ENCODE peak calls at places on chromosomes 12 and 14, in seven cellular contexts. Y is lung, T is neural progenitor cell, I is A549, V is GM20000, A is Calu3, Q is body of pancreas. J is an unnamed sample.

GRCh38 chr14:99131632-99132271 is 140.2 kb downstream of the BCL11B start:
- DNase-seq in Y (peak; percentile 18), T (no peak), I (no peak), V (no peak), A (no peak), Q (no peak), J (no peak)

GRCh38 chr14:23137221-23138172 is 18.4 kb upstream of the CEBPE start:
- DNase-seq in Y (no peak), T (no peak), I (no peak), V (no peak), A (no peak), Q (no peak), J (no peak)

GRCh38 chr12:89969098-89969497 is 260.5 kb upstream of the ATP2B1 start:
- DNase-seq in Y (no peak), T (no peak), I (no peak), V (no peak), A (peak; percentile 50), Q (no peak), J (no peak)

GRCh38 chr12:32949815-32950214 is 53.2 kb upstream of the PKP2 start:
- DNase-seq in Y (no peak), T (peak; percentile 4), I (no peak), V (no peak), A (no peak), Q (no peak), J (no peak)

GRCh38 chr12:18389820-18390219 is 128.5 kb downstream of the PIK3C2G start:
- DNase-seq in Y (no peak), T (no peak), I (no peak), V (no peak), A (no peak), Q (no peak), J (no peak)

GRCh38 chr14:55701638-55702037 is 121.6 kb downstream of the KTN1 start:
- DNase-seq in Y (no peak), T (no peak), I (no peak), V (peak; percentile 51), A (peak; percentile 34), Q (no peak), J (peak; percentile 44)

GRCh38 chr12:106342397-106343212 is 14.9 kb upstream of the POLR3B start:
- DNase-seq in Y (peak; percentile 68), T (no peak), I (peak; percentile 25), V (no peak), A (peak; percentile 36), Q (peak; percentile 60), J (no peak)

GRCh38 chr12:123061806-123062205 is 81.3 kb downstream of the ARL6IP4 start:
- DNase-seq in Y (no peak), T (no peak), I (no peak), V (no peak), A (no peak), Q (no peak), J (no peak)

GRCh38 chr12:96890331-96890730 is 16.7 kb upstream of the NEDD1 start:
- DNase-seq in Y (no peak), T (no peak), I (no peak), V (no peak), A (no peak), Q (no peak), J (no peak)

GRCh38 chr14:21047378-21047781 is 5.2 kb downstream of the RNASE7 start:
- DNase-seq in Y (no peak), T (no peak), I (no peak), V (no peak), A (no peak), Q (no peak), J (no peak)

GRCh38 chr12:12201274-12201758 is 65.5 kb downstream of the LRP6 start:
- DNase-seq in Y (no peak), T (no peak), I (no peak), V (peak; percentile 11), A (no peak), Q (no peak), J (peak; percentile 34)

GRCh38 chr14:81455344-81455743 is 55.2 kb upstream of the STON2 start:
- DNase-seq in Y (no peak), T (no peak), I (no peak), V (no peak), A (no peak), Q (no peak), J (no peak)

GRCh38 chr14:93100098-93100497 is 15.6 kb downstream of the ITPK1 start:
- DNase-seq in Y (no peak), T (no peak), I (no peak), V (no peak), A (no peak), Q (no peak), J (no peak)

GRCh38 chr14:82313889-82314288 is 780.2 kb upstream of the SEL1L start:
- DNase-seq in Y (no peak), T (no peak), I (no peak), V (no peak), A (no peak), Q (no peak), J (no peak)

GRCh38 chr12:101238806-101239329 is 28.8 kb upstream of the SLC5A8 start:
- DNase-seq in Y (no peak), T (no peak), I (no peak), V (no peak), A (no peak), Q (no peak), J (no peak)

GRCh38 chr14:38047518-38047917 is 160.2 kb upstream of the SSTR1 start:
- DNase-seq in Y (no peak), T (no peak), I (no peak), V (no peak), A (no peak), Q (no peak), J (no peak)

GRCh38 chr12:109178532-109178931 is 62.1 kb downstream of the ACACB start:
- DNase-seq in Y (no peak), T (no peak), I (no peak), V (no peak), A (no peak), Q (no peak), J (no peak)

GRCh38 chr14:65035049-65035448 is 48.4 kb downstream of the FNTB start:
- DNase-seq in Y (peak; percentile 36), T (no peak), I (no peak), V (no peak), A (no peak), Q (peak; percentile 42), J (no peak)

GRCh38 chr12:94145231-94145979 is 3.0 kb upstream of the PLXNC1 start:
- DNase-seq in Y (no peak), T (peak; percentile 21), I (no peak), V (peak; percentile 55), A (no peak), Q (no peak), J (no peak)
- TF ChIP-seq CTCF in Y (peak; percentile 7), T (peak; percentile 47), I (peak; percentile 45), V (no peak), A (no peak), Q (peak; percentile 57), J (no peak)

GRCh38 chr12:6612652-6613014 is 5.5 kb upstream of the CHD4 start:
- DNase-seq in Y (no peak), T (no peak), I (no peak), V (no peak), A (no peak), Q (no peak), J (no peak)

GRCh38 chr12:6612247-6612646 is 5.1 kb upstream of the CHD4 start:
- DNase-seq in Y (no peak), T (no peak), I (no peak), V (no peak), A (no peak), Q (no peak), J (no peak)

GRCh38 chr12:6613015-6613775 is 6.0 kb upstream of the CHD4 start:
- DNase-seq in Y (peak; percentile 70), T (peak; percentile 77), I (no peak), V (no peak), A (peak; percentile 68), Q (peak; percentile 74), J (peak; percentile 59)

GRCh38 chr12:6614513-6615177 is 7.5 kb upstream of the CHD4 start:
- DNase-seq in Y (no peak), T (peak; percentile 56), I (peak; percentile 33), V (no peak), A (no peak), Q (no peak), J (no peak)

GRCh38 chr12:6613776-6614512 is 6.8 kb upstream of the CHD4 start:
- DNase-seq in Y (peak; percentile 86), T (peak; percentile 96), I (peak; percentile 68), V (peak; percentile 76), A (peak; percentile 55), Q (peak; percentile 95), J (peak; percentile 78)
- TF ChIP-seq CTCF in Y (no peak), T (peak; percentile 52), I (peak; percentile 4), V (peak; percentile 11), A (no peak), Q (no peak), J (peak; percentile 22)

DNA sequence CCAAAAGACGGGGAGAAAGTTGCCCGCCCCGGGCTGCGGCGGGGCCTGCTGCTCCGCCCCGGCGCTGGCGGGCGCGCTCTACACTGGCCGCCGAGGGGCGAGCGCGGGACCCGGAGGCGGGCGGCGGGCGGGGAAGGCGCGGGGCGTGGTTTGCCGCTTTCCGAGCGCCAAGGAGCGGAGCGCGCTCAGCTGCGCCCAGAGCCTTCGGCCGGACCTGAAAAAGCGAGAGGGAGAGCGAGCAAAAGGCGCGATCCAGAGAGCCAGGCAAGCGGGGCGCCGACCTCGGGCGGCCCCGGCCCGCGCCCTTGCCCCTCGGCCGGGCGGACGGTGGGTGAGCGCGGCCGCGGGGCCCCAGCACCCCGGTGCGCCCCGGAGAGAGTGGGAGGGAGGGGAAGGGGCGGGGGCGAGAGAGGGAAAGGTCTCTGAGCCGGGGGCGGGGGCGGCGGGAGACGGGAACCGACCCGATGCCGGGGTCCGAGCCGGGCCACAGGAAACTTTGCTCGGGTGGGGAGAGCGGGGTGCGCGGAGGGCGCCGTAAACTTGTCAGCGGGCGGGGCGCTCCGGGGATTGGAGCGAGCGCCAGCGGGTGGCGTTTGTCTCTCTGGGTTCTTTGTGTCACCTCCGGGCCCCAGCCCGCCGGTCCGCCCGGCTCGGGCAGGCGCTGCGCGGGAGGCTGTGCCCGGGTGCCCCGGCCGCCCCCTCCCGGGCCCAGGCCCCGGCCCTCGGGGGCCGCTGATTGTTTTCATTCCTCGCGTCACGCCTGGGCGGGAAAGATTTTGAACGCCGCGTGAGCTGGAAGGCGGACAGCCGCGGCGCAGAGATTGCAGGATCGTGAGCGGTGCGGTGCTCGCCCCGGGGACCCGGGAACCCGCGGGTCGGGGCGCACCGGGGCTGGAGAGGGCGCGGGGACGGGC is at the start of gene SYNE2:
- DNase-seq in Y (peak; percentile 69), T (peak; percentile 94), I (peak; percentile 82), V (peak; percentile 95), A (peak; percentile 90), Q (peak; percentile 78), J (peak; percentile 93)
- TF ChIP-seq CTCF in Y (no peak), T (peak; percentile 37), I (peak; percentile 12), V (peak; percentile 12), A (no peak), Q (peak; percentile 78), J (peak; percentile 34)

GRCh38 chr12:116261525-116262100 is 15.9 kb downstream of the MED13L start:
- DNase-seq in Y (no peak), T (no peak), I (no peak), V (no peak), A (no peak), Q (no peak), J (no peak)

GRCh38 chr12:116257213-116257612 is 20.3 kb downstream of the MED13L start:
- DNase-seq in Y (no peak), T (no peak), I (no peak), V (no peak), A (no peak), Q (peak; percentile 28), J (no peak)

GRCh38 chr12:116262741-116263140 is 14.8 kb downstream of the MED13L start:
- DNase-seq in Y (no peak), T (no peak), I (no peak), V (no peak), A (no peak), Q (no peak), J (no peak)

GRCh38 chr12:116259800-116260589 is 17.5 kb downstream of the MED13L start:
- DNase-seq in Y (no peak), T (no peak), I (no peak), V (no peak), A (no peak), Q (no peak), J (no peak)

GRCh38 chr12:116257826-116258225 is 19.7 kb downstream of the MED13L start:
- DNase-seq in Y (no peak), T (no peak), I (no peak), V (no peak), A (no peak), Q (no peak), J (no peak)
- TF ChIP-seq CTCF in Y (no peak), T (no peak), I (no peak), V (no peak), A (no peak), Q (no peak), J (no peak)